ENCODE peak calls at places on chromosomes 12 and 14, in four cellular contexts. W, P, M and H are unnamed samples.

GRCh38 chr12:76259071-76259470 is 89.1 kb downstream of the BBS10 start:
- DNase-seq in M (no peak), P (no peak), W (no peak), H (no peak)

GRCh38 chr12:96425973-96426372 is 25.7 kb upstream of the CDK17 start:
- DNase-seq in M (no peak), P (no peak), W (no peak), H (no peak)

GRCh38 chr14:91245029-91245428 is 525 bp upstream of the GPR68 start:
- DNase-seq in M (no peak), P (no peak), W (no peak), H (no peak)

GRCh38 chr12:70044170-70044569 is 199.1 kb upstream of the CNOT2 start:
- DNase-seq in P (no peak), W (no peak), M (no peak), H (no peak)

GRCh38 chr12:31702047-31702446 is 26.8 kb downstream of the AMN1 start:
- DNase-seq in M (no peak), P (no peak), W (no peak), H (no peak)

GRCh38 chr14:51398898-51399297 is 158.9 kb downstream of the TMX1 start:
- DNase-seq in P (peak), W (no peak), M (no peak), H (no peak)

GRCh38 chr12:77402726-77403125 is 337.4 kb upstream of the E2F7 start:
- DNase-seq in M (no peak), W (no peak), P (no peak), H (no peak)

GRCh38 chr12:112013601-112014402 is 576 bp downstream of the ERP29 start:
- DNase-seq in M (no peak), P (peak), W (peak), H (peak)

GRCh38 chr14:49549881-49550280 is 36.3 kb downstream of the RPS29 start:
- DNase-seq in W (no peak), P (no peak), M (no peak), H (no peak)

GRCh38 chr12:124456652-124457152 is 110.7 kb downstream of the NCOR2 start:
- DNase-seq in P (no peak), M (no peak), W (peak), H (no peak)